ENCODE peak calls at places on chromosomes 1 and 21, in six cellular contexts. One of them, this sample, is unnamed.
A peak's percentile ranks its signal among the peaks of the same experiment; 100 is the strongest.

GRCh38 chr1:157968503-157968902 is 24.9 kb upstream of the KIRREL1 start:
- DNase-seq in IMR-90: peak; percentile 85
- DNase-seq in PC-9: no peak
- DNase-seq in endothelial cell of umbilical vein: peak; percentile 55
- DNase-seq in GM23338: no peak
- DNase-seq in fibroblast of lung: peak; percentile 85
- DNase-seq in this sample: peak; percentile 81

GRCh38 chr21:36047139-36047538 is 13.2 kb downstream of the SETD4 start:
- DNase-seq in PC-9: no peak
- DNase-seq in IMR-90: no peak
- DNase-seq in fibroblast of lung: no peak
- DNase-seq in GM23338: no peak
- DNase-seq in endothelial cell of umbilical vein: no peak
- DNase-seq in this sample: no peak

GRCh38 chr21:36209626-36210171 is 53.1 kb downstream of the DOP1B start:
- DNase-seq in GM23338: peak; percentile 91
- DNase-seq in endothelial cell of umbilical vein: peak; percentile 42
- DNase-seq in PC-9: peak; percentile 71
- DNase-seq in IMR-90: peak; percentile 82
- DNase-seq in fibroblast of lung: peak; percentile 71
- DNase-seq in this sample: peak; percentile 83

GRCh38 chr1:238562376-238562775 is 671.7 kb upstream of the ZP4 start:
- DNase-seq in fibroblast of lung: peak; percentile 90
- DNase-seq in endothelial cell of umbilical vein: no peak
- DNase-seq in PC-9: no peak
- DNase-seq in GM23338: no peak
- DNase-seq in IMR-90: peak; percentile 38
- DNase-seq in this sample: no peak

GRCh38 chr1:111592389-111593361 is 26.9 kb upstream of the RAP1A start:
- DNase-seq in GM23338: peak; percentile 41
- DNase-seq in IMR-90: peak; percentile 87
- DNase-seq in fibroblast of lung: peak; percentile 95
- DNase-seq in endothelial cell of umbilical vein: peak; percentile 95
- DNase-seq in PC-9: peak; percentile 98
- DNase-seq in this sample: peak; percentile 90

GRCh38 chr1:100535264-100535663 is 2.7 kb upstream of the GPR88 start:
- DNase-seq in endothelial cell of umbilical vein: no peak
- DNase-seq in fibroblast of lung: no peak
- DNase-seq in PC-9: no peak
- DNase-seq in IMR-90: no peak
- DNase-seq in GM23338: no peak
- DNase-seq in this sample: no peak

GRCh38 chr1:174242856-174243255 is 83.5 kb downstream of the RABGAP1L start:
- DNase-seq in fibroblast of lung: no peak
- DNase-seq in endothelial cell of umbilical vein: no peak
- DNase-seq in IMR-90: no peak
- DNase-seq in PC-9: no peak
- DNase-seq in GM23338: no peak
- DNase-seq in this sample: no peak

GRCh38 chr1:32012709-32013385 is 821 bp upstream of the KHDRBS1 start:
- DNase-seq in endothelial cell of umbilical vein: no peak
- DNase-seq in GM23338: no peak
- DNase-seq in fibroblast of lung: no peak
- DNase-seq in PC-9: no peak
- DNase-seq in IMR-90: no peak
- DNase-seq in this sample: no peak

GRCh38 chr1:224198572-224198971 is 15.5 kb downstream of the DEGS1 start:
- DNase-seq in GM23338: no peak
- DNase-seq in IMR-90: no peak
- DNase-seq in endothelial cell of umbilical vein: no peak
- DNase-seq in fibroblast of lung: no peak
- DNase-seq in PC-9: no peak
- DNase-seq in this sample: no peak

GRCh38 chr1:240237305-240237721 is 145.6 kb downstream of the FMN2 start:
- DNase-seq in endothelial cell of umbilical vein: no peak
- DNase-seq in IMR-90: peak; percentile 65
- DNase-seq in GM23338: no peak
- DNase-seq in fibroblast of lung: peak; percentile 67
- DNase-seq in PC-9: no peak
- DNase-seq in this sample: no peak

GRCh38 chr1:14778882-14779594 is 180.6 kb downstream of the KAZN start:
- DNase-seq in endothelial cell of umbilical vein: no peak
- DNase-seq in GM23338: peak; percentile 85
- DNase-seq in fibroblast of lung: no peak
- DNase-seq in IMR-90: peak; percentile 15
- DNase-seq in PC-9: no peak
- DNase-seq in this sample: peak; percentile 48

GRCh38 chr21:31354604-31355443 is 10.8 kb upstream of the TIAM1 start:
- DNase-seq in IMR-90: peak; percentile 87
- DNase-seq in fibroblast of lung: peak; percentile 98
- DNase-seq in endothelial cell of umbilical vein: no peak
- DNase-seq in PC-9: peak; percentile 93
- DNase-seq in GM23338: peak; percentile 25
- DNase-seq in this sample: peak; percentile 99

GRCh38 chr1:200837931-200838571 is 34.7 kb upstream of the GPR25 start:
- DNase-seq in GM23338: no peak
- DNase-seq in PC-9: no peak
- DNase-seq in endothelial cell of umbilical vein: peak; percentile 60
- DNase-seq in fibroblast of lung: peak; percentile 7
- DNase-seq in IMR-90: peak; percentile 41
- DNase-seq in this sample: peak; percentile 82

GRCh38 chr1:172970186-172970585 is 80.6 kb downstream of the TNFSF18 start:
- DNase-seq in PC-9: no peak
- DNase-seq in fibroblast of lung: peak; percentile 61
- DNase-seq in IMR-90: no peak
- DNase-seq in GM23338: no peak
- DNase-seq in endothelial cell of umbilical vein: peak; percentile 61
- DNase-seq in this sample: peak; percentile 99

GRCh38 chr21:31459457-31459856 is 115.4 kb upstream of the TIAM1 start:
- DNase-seq in GM23338: peak; percentile 66
- DNase-seq in endothelial cell of umbilical vein: no peak
- DNase-seq in fibroblast of lung: no peak
- DNase-seq in IMR-90: no peak
- DNase-seq in PC-9: no peak
- DNase-seq in this sample: no peak

GRCh38 chr21:41364308-41364707 is 2.5 kb downstream of the MX2 start:
- DNase-seq in fibroblast of lung: no peak
- DNase-seq in endothelial cell of umbilical vein: no peak
- DNase-seq in PC-9: no peak
- DNase-seq in IMR-90: no peak
- DNase-seq in GM23338: no peak
- DNase-seq in this sample: peak; percentile 29

GRCh38 chr1:6358144-6358624 is 35.4 kb downstream of the ACOT7 start:
- DNase-seq in GM23338: no peak
- DNase-seq in endothelial cell of umbilical vein: no peak
- DNase-seq in IMR-90: no peak
- DNase-seq in PC-9: no peak
- DNase-seq in fibroblast of lung: peak; percentile 70
- DNase-seq in this sample: no peak

GRCh38 chr1:239778221-239778813 is 313.4 kb upstream of the FMN2 start:
- DNase-seq in fibroblast of lung: no peak
- DNase-seq in PC-9: no peak
- DNase-seq in endothelial cell of umbilical vein: no peak
- DNase-seq in GM23338: no peak
- DNase-seq in IMR-90: no peak
- DNase-seq in this sample: peak; percentile 30

GRCh38 chr1:30785181-30785580 is 27.6 kb upstream of the LAPTM5 start:
- DNase-seq in GM23338: no peak
- DNase-seq in endothelial cell of umbilical vein: no peak
- DNase-seq in fibroblast of lung: no peak
- DNase-seq in PC-9: no peak
- DNase-seq in IMR-90: no peak
- DNase-seq in this sample: no peak

GRCh38 chr21:42983102-42983501 is 8.7 kb downstream of the PKNOX1 start:
- DNase-seq in PC-9: no peak
- DNase-seq in IMR-90: peak; percentile 57
- DNase-seq in fibroblast of lung: peak; percentile 42
- DNase-seq in endothelial cell of umbilical vein: peak; percentile 30
- DNase-seq in GM23338: no peak
- DNase-seq in this sample: peak; percentile 26

GRCh38 chr21:38714998-38715397 is 90.7 kb upstream of the ETS2 start:
- DNase-seq in endothelial cell of umbilical vein: no peak
- DNase-seq in GM23338: no peak
- DNase-seq in PC-9: no peak
- DNase-seq in IMR-90: no peak
- DNase-seq in fibroblast of lung: peak; percentile 10
- DNase-seq in this sample: no peak

GRCh38 chr21:45310446-45310845 is 22.8 kb upstream of the POFUT2 start:
- DNase-seq in IMR-90: no peak
- DNase-seq in PC-9: no peak
- DNase-seq in GM23338: no peak
- DNase-seq in endothelial cell of umbilical vein: no peak
- DNase-seq in fibroblast of lung: no peak
- DNase-seq in this sample: no peak

GRCh38 chr1:39491146-39491921 is at the start of gene BMP8A:
- DNase-seq in fibroblast of lung: peak; percentile 28
- DNase-seq in endothelial cell of umbilical vein: peak; percentile 65
- DNase-seq in GM23338: peak; percentile 88
- DNase-seq in PC-9: no peak
- DNase-seq in IMR-90: no peak
- DNase-seq in this sample: peak; percentile 61

GRCh38 chr1:921011-921837 is 2.5 kb upstream of the SAMD11 start:
- DNase-seq in PC-9: peak; percentile 62
- DNase-seq in endothelial cell of umbilical vein: peak; percentile 56
- DNase-seq in GM23338: peak; percentile 91
- DNase-seq in fibroblast of lung: peak; percentile 79
- DNase-seq in IMR-90: peak; percentile 71
- DNase-seq in this sample: peak; percentile 68

GRCh38 chr1:102840741-102841140 is 267.6 kb downstream of the COL11A1 start:
- DNase-seq in IMR-90: no peak
- DNase-seq in GM23338: no peak
- DNase-seq in PC-9: no peak
- DNase-seq in endothelial cell of umbilical vein: no peak
- DNase-seq in fibroblast of lung: no peak
- DNase-seq in this sample: no peak
- H3K4me2 ChIP-seq in IMR-90: no peak overlapping the region
- H3K4me2 ChIP-seq in GM23338: no peak overlapping the region
- H3K4me2 ChIP-seq in PC-9: no peak overlapping the region
- H3K4me2 ChIP-seq in endothelial cell of umbilical vein: no peak overlapping the region
- H3K4me2 ChIP-seq in fibroblast of lung: no peak overlapping the region
- H3K4me2 ChIP-seq in this sample: no peak overlapping the region

DNA sequence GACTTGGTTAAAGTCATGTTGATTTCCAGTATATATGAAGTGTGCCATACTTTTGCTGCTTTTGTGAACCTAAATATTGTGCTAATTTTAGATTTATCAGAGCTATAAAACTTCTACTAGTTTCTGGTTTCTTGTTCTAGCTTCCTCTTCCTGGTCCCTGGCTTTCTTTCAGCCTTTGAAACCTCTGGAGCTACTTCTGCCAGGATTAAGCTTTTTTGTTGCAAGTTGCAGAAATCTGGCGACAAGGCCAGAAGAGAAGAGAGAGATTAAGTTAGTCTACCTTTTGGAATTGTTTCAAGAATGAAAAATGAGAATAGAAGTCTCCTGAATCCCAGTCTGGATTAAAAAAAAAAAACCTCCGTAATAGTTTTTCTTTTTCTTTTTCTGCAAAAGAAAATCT is 13.5 kb downstream of the RNF2 start:
- DNase-seq in endothelial cell of umbilical vein: peak; percentile 24
- DNase-seq in fibroblast of lung: no peak
- DNase-seq in GM23338: no peak
- DNase-seq in IMR-90: no peak
- DNase-seq in PC-9: no peak
- DNase-seq in this sample: no peak
- H3K4me2 ChIP-seq in endothelial cell of umbilical vein: peak overlapping the region; percentile 26
- H3K4me2 ChIP-seq in fibroblast of lung: no peak overlapping the region
- H3K4me2 ChIP-seq in GM23338: peak overlapping the region; percentile 7
- H3K4me2 ChIP-seq in IMR-90: no peak overlapping the region
- H3K4me2 ChIP-seq in PC-9: no peak overlapping the region
- H3K4me2 ChIP-seq in this sample: no peak overlapping the region

DNA sequence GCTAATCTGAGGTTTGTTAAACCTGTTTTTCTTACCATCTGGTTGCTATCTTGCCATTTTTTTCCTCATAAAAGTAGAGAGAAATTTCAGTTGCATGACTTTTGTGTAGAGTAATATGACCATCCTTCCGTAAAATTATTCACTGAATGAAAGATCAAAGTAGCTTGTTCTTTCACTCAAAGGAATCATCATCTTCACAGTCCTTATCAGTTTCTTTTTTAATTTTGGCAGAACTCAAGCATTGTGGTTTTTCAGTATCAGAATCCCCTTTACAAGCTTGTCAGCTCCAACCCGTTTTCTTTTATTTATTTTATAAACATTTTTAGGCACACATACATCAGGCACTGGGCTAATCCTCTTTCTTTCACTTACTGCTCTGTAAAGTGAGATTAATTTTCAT is 91.7 kb downstream of the UBE2U start:
- DNase-seq in endothelial cell of umbilical vein: no peak
- DNase-seq in GM23338: no peak
- DNase-seq in PC-9: no peak
- DNase-seq in IMR-90: no peak
- DNase-seq in fibroblast of lung: peak; percentile 58
- DNase-seq in this sample: peak; percentile 37
- H3K4me2 ChIP-seq in endothelial cell of umbilical vein: no peak overlapping the region
- H3K4me2 ChIP-seq in GM23338: no peak overlapping the region
- H3K4me2 ChIP-seq in PC-9: no peak overlapping the region
- H3K4me2 ChIP-seq in IMR-90: no peak overlapping the region
- H3K4me2 ChIP-seq in fibroblast of lung: no peak overlapping the region
- H3K4me2 ChIP-seq in this sample: peak overlapping the region; percentile 6

GRCh38 chr1:41372600-41372993 is 11.4 kb downstream of the FOXO6 start:
- DNase-seq in fibroblast of lung: no peak
- DNase-seq in PC-9: no peak
- DNase-seq in IMR-90: no peak
- DNase-seq in GM23338: no peak
- DNase-seq in endothelial cell of umbilical vein: no peak
- DNase-seq in this sample: no peak
- H3K4me2 ChIP-seq in fibroblast of lung: no peak overlapping the region
- H3K4me2 ChIP-seq in PC-9: peak overlapping the region; percentile 38
- H3K4me2 ChIP-seq in IMR-90: no peak overlapping the region
- H3K4me2 ChIP-seq in GM23338: peak overlapping the region; percentile 80
- H3K4me2 ChIP-seq in endothelial cell of umbilical vein: no peak overlapping the region
- H3K4me2 ChIP-seq in this sample: no peak overlapping the region